ENCODE peak calls at places on chromosomes 6 and 20, in eight cellular contexts. X, N, B, T, Y, D, G and P are unnamed samples. For H3K4me1, the result is how much of the 10 kb centered on the place peaks cover.

GRCh38 chr6:138492113-138492512 is 7.2 kb downstream of the NHSL1 start:
- DNase-seq in X (no peak), N (no peak), B (no peak), T (no peak), Y (no peak), D (no peak), G (no peak), P (no peak)

GRCh38 chr6:118476554-118476953 is 71.5 kb upstream of the PLN start:
- DNase-seq in X (no peak), N (no peak), B (no peak), T (no peak), Y (no peak), D (no peak), G (no peak), P (no peak)

GRCh38 chr20:50610212-50610718 is 81.1 kb downstream of the RIPOR3 start:
- DNase-seq in X (no peak), N (no peak), B (no peak), T (no peak), Y (no peak), D (no peak), G (no peak), P (no peak)

GRCh38 chr6:6577736-6578135 is 10.8 kb upstream of the LY86 start:
- DNase-seq in X (no peak), N (no peak), B (no peak), T (no peak), Y (no peak), D (no peak), G (no peak), P (no peak)

GRCh38 chr6:117074672-117075071 is 190.7 kb upstream of the VGLL2 start:
- DNase-seq in X (no peak), N (no peak), B (no peak), T (no peak), Y (peak), D (no peak), G (no peak), P (no peak)

GRCh38 chr20:64145458-64146300 is 18.6 kb upstream of the MYT1 start:
- DNase-seq in X (peak), N (no peak), B (no peak), T (no peak), Y (no peak), D (no peak), G (no peak), P (peak)

GRCh38 chr6:131694832-131695426 is 6.3 kb downstream of the OR2A4 start:
- DNase-seq in X (no peak), N (peak), B (peak), T (no peak), Y (peak), D (peak), G (peak), P (peak)

GRCh38 chr6:110399219-110400071 is 15.9 kb downstream of the DDO start:
- DNase-seq in X (no peak), N (no peak), B (no peak), T (peak), Y (no peak), D (peak), G (peak), P (peak)

GRCh38 chr20:14888172-14888571 is 550.8 kb upstream of the FLRT3 start:
- DNase-seq in X (no peak), N (no peak), B (no peak), T (no peak), Y (no peak), D (no peak), G (no peak), P (no peak)

GRCh38 chr6:79076881-79077641 is 993 bp downstream of the PHIP start:
- DNase-seq in X (peak), N (peak), B (peak), T (peak), Y (peak), D (peak), G (peak), P (peak)

GRCh38 chr20:21981179-21981578 is 275.7 kb downstream of the PAX1 start:
- DNase-seq in X (no peak), N (no peak), B (no peak), T (no peak), Y (no peak), D (no peak), G (no peak), P (no peak)

GRCh38 chr6:114421219-114421618 is 78.4 kb upstream of the HS3ST5 start:
- DNase-seq in X (no peak), N (no peak), B (no peak), T (no peak), Y (no peak), D (no peak), G (no peak), P (no peak)

GRCh38 chr20:23435675-23436539 is 3.6 kb upstream of the CSTL1 start:
- DNase-seq in X (no peak), N (no peak), B (peak), T (peak), Y (peak), D (no peak), G (peak), P (peak)

GRCh38 chr20:50980071-50980681 is 21.6 kb downstream of the MOCS3 start:
- DNase-seq in X (no peak), N (no peak), B (no peak), T (no peak), Y (peak), D (peak), G (no peak), P (no peak)

GRCh38 chr6:116349216-116349615 is 21.5 kb upstream of the DSE start:
- DNase-seq in X (no peak), N (no peak), B (no peak), T (no peak), Y (peak), D (no peak), G (no peak), P (no peak)

GRCh38 chr6:4459032-4459431 is 317.2 kb upstream of the CDYL start:
- DNase-seq in X (no peak), N (peak), B (no peak), T (no peak), Y (peak), D (peak), G (no peak), P (no peak)

GRCh38 chr20:20955837-20956236 is 150.3 kb downstream of the LINC00237 start:
- DNase-seq in X (no peak), N (no peak), B (no peak), T (no peak), Y (no peak), D (no peak), G (no peak), P (no peak)

GRCh38 chr20:62822239-62822787 is 5.5 kb downstream of the COL9A3 start:
- DNase-seq in X (no peak), N (no peak), B (no peak), T (no peak), Y (no peak), D (no peak), G (no peak), P (no peak)
- H3K27ac ChIP-seq in X (no peak), N (no peak), B (no peak), T (no peak), Y (no peak), D (no peak), G (no peak), P (no peak)

GRCh38 chr20:35359335-35359997 is 52.3 kb downstream of the UQCC1 start:
- DNase-seq in X (no peak), N (no peak), B (no peak), T (no peak), Y (no peak), D (no peak), G (no peak), P (no peak)
- H3K4me1 ChIP-seq in X (under half), N (under half), B (under half), T (under half), Y (under half), D (under half), G (under half), P (under half)

GRCh38 chr6:142848156-142848555 is 96.8 kb downstream of the HIVEP2 start:
- DNase-seq in X (no peak), N (no peak), B (no peak), T (no peak), Y (no peak), D (no peak), G (no peak), P (no peak)

GRCh38 chr6:142845624-142846458 is 99.1 kb downstream of the HIVEP2 start:
- DNase-seq in X (peak), N (peak), B (peak), T (peak), Y (peak), D (peak), G (peak), P (peak)

GRCh38 chr6:142846459-142846831 is 98.5 kb downstream of the HIVEP2 start:
- DNase-seq in X (no peak), N (no peak), B (no peak), T (no peak), Y (no peak), D (peak), G (no peak), P (no peak)

GRCh38 chr6:142845143-142845571 is 99.8 kb downstream of the HIVEP2 start:
- DNase-seq in X (no peak), N (no peak), B (no peak), T (no peak), Y (no peak), D (peak), G (no peak), P (no peak)

DNA sequence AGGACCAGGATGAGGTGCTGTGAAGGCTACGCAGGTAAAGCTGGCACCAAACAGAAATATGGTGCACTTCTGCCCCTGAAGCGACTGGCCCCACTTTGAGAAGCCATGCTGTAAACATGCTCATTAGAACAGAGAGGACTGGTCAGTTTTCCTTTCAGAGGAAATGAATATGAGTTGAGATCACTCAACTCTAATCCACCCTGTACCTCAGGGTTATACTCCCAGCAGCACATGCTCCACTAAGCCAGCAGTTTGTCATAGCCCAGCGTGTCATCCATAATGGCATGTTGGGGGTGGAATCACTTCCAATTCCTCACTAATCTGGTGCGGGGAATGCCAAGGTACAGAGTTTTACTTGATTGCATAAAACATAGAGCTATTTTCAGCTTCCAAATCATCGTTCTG is 98.1 kb downstream of the HIVEP2 start:
- DNase-seq in X (peak), N (peak), B (no peak), T (no peak), Y (peak), D (peak), G (no peak), P (no peak)
- H3K4me3 ChIP-seq in X (peak), N (no peak), B (peak), T (no peak), Y (no peak), D (peak), G (no peak), P (no peak)

GRCh38 chr20:31710423-31711250 is 12.0 kb downstream of the BCL2L1 start:
- DNase-seq in X (no peak), N (no peak), B (peak), T (peak), Y (no peak), D (no peak), G (no peak), P (peak)

GRCh38 chr20:31712112-31712553 is 10.5 kb downstream of the BCL2L1 start:
- DNase-seq in X (no peak), N (peak), B (no peak), T (no peak), Y (peak), D (no peak), G (no peak), P (peak)

GRCh38 chr20:31711416-31712111 is 11.1 kb downstream of the BCL2L1 start:
- DNase-seq in X (no peak), N (no peak), B (no peak), T (no peak), Y (no peak), D (no peak), G (no peak), P (no peak)

GRCh38 chr20:31713312-31714049 is 9.2 kb downstream of the BCL2L1 start:
- DNase-seq in X (peak), N (peak), B (peak), T (peak), Y (peak), D (peak), G (peak), P (peak)

GRCh38 chr20:31712564-31713311 is 9.9 kb downstream of the BCL2L1 start:
- DNase-seq in X (peak), N (peak), B (peak), T (peak), Y (peak), D (peak), G (peak), P (peak)
- H3K27ac ChIP-seq in X (peak), N (peak), B (peak), T (peak), Y (peak), D (peak), G (no peak), P (peak)